ENCODE peak calls at places on chromosomes 12 and 14, in nine cellular contexts. C is esophagus muscularis mucosa, T is heart right ventricle, J is upper lobe of left lung, W is neural progenitor cell, P is transverse colon, O is GM23338, S is sigmoid colon, A is left lung. Z is an unnamed sample.

GRCh38 chr12:4506870-4507269 is 31.8 kb upstream of the RAD51AP1 start:
- DNase-seq in C (no peak), T (no peak), J (no peak), W (no peak), P (no peak), O (no peak), S (no peak), A (no peak), Z (peak; percentile 60)

GRCh38 chr14:76267322-76268012 is 108.5 kb upstream of the ESRRB start:
- DNase-seq in C (no peak), T (peak; percentile 55), J (peak; percentile 56), W (peak; percentile 42), P (peak; percentile 13), O (peak; percentile 80), S (peak; percentile 69), A (peak; percentile 85), Z (no peak)

GRCh38 chr12:51592034-51592705 is 1.1 kb downstream of the SCN8A start:
- DNase-seq in C (no peak), T (no peak), J (no peak), W (peak; percentile 23), P (no peak), O (peak; percentile 65), S (no peak), A (no peak), Z (no peak)

GRCh38 chr12:2074792-2075191 is 22.0 kb downstream of the CACNA1C start:
- DNase-seq in C (no peak), T (no peak), J (no peak), W (no peak), P (no peak), O (no peak), S (no peak), A (no peak), Z (no peak)

GRCh38 chr12:132986885-132987225 is 688 bp downstream of the ZNF26 start:
- DNase-seq in C (no peak), T (no peak), J (no peak), W (peak; percentile 11), P (no peak), O (peak; percentile 18), S (no peak), A (no peak), Z (no peak)

GRCh38 chr12:45446013-45446412 is 230.1 kb downstream of the ANO6 start:
- DNase-seq in C (peak; percentile 39), T (no peak), J (no peak), W (no peak), P (no peak), O (no peak), S (no peak), A (no peak), Z (no peak)

GRCh38 chr12:49979791-49980190 is 7.0 kb downstream of the AQP6 start:
- DNase-seq in C (no peak), T (no peak), J (no peak), W (no peak), P (no peak), O (no peak), S (no peak), A (no peak), Z (no peak)

GRCh38 chr12:120544691-120545090 is 10.5 kb downstream of the RNF10 start:
- DNase-seq in C (no peak), T (no peak), J (no peak), W (no peak), P (no peak), O (no peak), S (no peak), A (no peak), Z (no peak)

GRCh38 chr14:45120109-45120508 is 14.2 kb downstream of the FKBP3 start:
- DNase-seq in C (no peak), T (no peak), J (no peak), W (no peak), P (no peak), O (no peak), S (no peak), A (no peak), Z (no peak)

GRCh38 chr14:42011221-42011620 is 404.5 kb downstream of the LRFN5 start:
- DNase-seq in C (no peak), T (no peak), J (no peak), W (no peak), P (no peak), O (no peak), S (no peak), A (no peak), Z (peak; percentile 3)

GRCh38 chr14:77800814-77801213 is 905 bp downstream of the ADCK1 start:
- DNase-seq in C (no peak), T (no peak), J (no peak), W (no peak), P (no peak), O (no peak), S (no peak), A (no peak), Z (no peak)

GRCh38 chr14:77808250-77808649 is 8.3 kb downstream of the ADCK1 start:
- DNase-seq in C (no peak), T (no peak), J (no peak), W (no peak), P (no peak), O (no peak), S (no peak), A (no peak), Z (no peak)

GRCh38 chr14:77809011-77809410 is 9.1 kb downstream of the ADCK1 start:
- DNase-seq in C (no peak), T (no peak), J (no peak), W (no peak), P (no peak), O (no peak), S (no peak), A (no peak), Z (no peak)

GRCh38 chr14:77805703-77806102 is 5.8 kb downstream of the ADCK1 start:
- DNase-seq in C (no peak), T (no peak), J (no peak), W (no peak), P (no peak), O (no peak), S (no peak), A (no peak), Z (no peak)

DNA sequence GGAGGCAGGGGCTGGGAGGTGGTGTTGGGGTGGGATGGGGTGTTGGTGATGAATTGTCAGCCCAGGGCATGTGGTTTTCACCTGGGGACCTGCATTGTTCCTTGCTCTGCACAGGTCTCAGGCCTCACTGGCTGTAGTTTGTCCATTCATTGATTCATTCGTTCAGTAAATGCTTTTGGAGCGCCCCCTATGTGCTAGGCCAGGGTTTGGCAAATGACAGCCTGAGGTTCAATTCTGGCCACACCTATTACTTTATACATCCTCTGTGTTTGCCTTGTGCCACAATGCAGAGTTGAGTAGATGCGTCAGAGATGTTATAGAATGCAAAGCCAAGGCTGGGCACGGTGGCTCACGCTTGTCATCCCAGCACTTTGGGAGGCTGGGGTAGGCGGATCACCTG is 4.7 kb downstream of the ADCK1 start:
- DNase-seq in C (no peak), T (no peak), J (no peak), W (peak; percentile 71), P (peak; percentile 31), O (peak; percentile 84), S (no peak), A (no peak), Z (no peak)
- TF ChIP-seq CTCF in C (no peak), T (no peak), J (no peak), W (peak; percentile 72), P (peak; percentile 27), O (peak; percentile 82), S (no peak), A (no peak), Z (peak; percentile 62)

GRCh38 chr12:31301311-31301710 is 24.6 kb downstream of the SINHCAF start:
- DNase-seq in C (no peak), T (no peak), J (no peak), W (no peak), P (no peak), O (no peak), S (no peak), A (no peak), Z (no peak)
- H3K36me3 ChIP-seq in C (peaks cover 25% of the 10 kb centered on the region), T (peaks cover 27% of the 10 kb centered on the region), J (peaks cover 4% of the 10 kb centered on the region), W (peaks cover 47% of the 10 kb centered on the region), P (peaks cover 8% of the 10 kb centered on the region), O (peaks cover 61% of the 10 kb centered on the region), S (no peaks in the 10 kb centered on the region), A (no peaks in the 10 kb centered on the region), Z (peaks cover 11% of the 10 kb centered on the region)

DNA sequence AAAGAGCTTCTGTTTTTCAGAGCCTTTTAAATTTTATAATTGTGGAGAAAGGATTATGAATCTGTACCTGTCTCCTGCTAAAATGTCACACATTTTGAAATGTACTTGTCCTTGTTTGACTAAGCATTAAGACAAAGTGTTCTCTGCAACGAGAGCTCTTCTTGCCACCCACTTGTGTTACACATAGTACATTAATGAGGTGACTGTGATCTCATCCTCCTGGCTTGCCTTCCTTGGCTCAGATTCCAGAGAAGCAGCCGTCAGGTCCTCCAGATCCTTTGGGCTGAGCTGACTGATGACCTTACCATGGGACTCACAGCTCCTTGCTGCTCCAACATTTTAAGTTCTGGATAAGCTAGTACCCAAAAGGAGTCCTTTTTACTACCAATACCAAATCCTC is 81.4 kb downstream of the BBS10 start:
- DNase-seq in C (no peak), T (peak; percentile 36), J (peak; percentile 90), W (no peak), P (no peak), O (no peak), S (peak; percentile 68), A (no peak), Z (no peak)
- H3K4me3 ChIP-seq in C (no peak overlapping the region), T (no peak overlapping the region), J (no peak overlapping the region), W (no peak overlapping the region), P (no peak overlapping the region), O (no peak overlapping the region), S (no peak overlapping the region), A (no peak overlapping the region), Z (no peak overlapping the region)

DNA sequence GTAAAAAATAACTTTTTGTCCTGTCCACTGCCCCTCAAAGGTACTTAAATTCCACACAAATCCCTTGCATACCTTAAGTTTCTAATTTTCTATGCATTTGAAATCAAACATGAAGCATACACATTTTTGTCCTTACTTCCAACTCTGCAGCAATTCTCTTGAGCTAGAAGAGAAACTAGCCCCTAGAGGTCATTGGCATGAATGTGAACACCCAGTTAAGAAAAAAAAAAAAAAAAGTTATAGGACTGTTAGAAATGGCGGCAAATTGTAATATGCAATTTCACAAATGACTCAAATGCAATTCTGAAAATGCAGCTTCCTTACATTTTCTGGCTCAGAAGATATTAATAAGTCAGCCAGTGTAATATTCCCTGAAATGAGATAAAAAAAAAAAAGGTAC is 4.6 kb upstream of the ESR2 start:
- DNase-seq in C (no peak), T (no peak), J (no peak), W (no peak), P (no peak), O (peak; percentile 33), S (no peak), A (no peak), Z (no peak)
- TF ChIP-seq CTCF in C (no peak), T (no peak), J (no peak), W (no peak), P (no peak), O (no peak), S (no peak), A (no peak), Z (peak; percentile 12)

DNA sequence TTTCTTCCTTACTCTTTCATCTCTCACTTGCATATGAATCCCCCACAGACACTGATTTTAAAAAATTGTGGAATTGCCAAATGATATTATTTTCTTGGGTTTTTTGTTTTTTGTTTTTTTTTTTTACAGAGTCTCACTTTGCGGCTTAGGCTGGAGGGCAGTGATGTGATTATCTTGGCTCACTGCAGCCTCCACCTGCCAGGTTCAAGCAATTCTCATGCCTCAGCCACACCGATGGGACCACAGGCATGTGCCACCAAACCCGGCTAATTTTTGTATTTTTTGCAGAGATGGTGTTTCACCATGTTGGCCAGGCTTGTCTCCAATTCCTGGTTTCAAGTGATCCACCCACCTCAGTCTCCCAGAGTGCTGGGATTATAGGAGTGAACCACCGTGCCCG is 68.2 kb downstream of the BCAT1 start:
- DNase-seq in C (no peak), T (no peak), J (no peak), W (no peak), P (no peak), O (no peak), S (no peak), A (no peak), Z (no peak)
- H3K36me3 ChIP-seq in C (no peaks in the 10 kb centered on the region), T (no peaks in the 10 kb centered on the region), J (no peaks in the 10 kb centered on the region), W (peaks cover 26% of the 10 kb centered on the region), P (no peaks in the 10 kb centered on the region), O (peaks cover 10% of the 10 kb centered on the region), S (no peaks in the 10 kb centered on the region), A (no peaks in the 10 kb centered on the region), Z (no peaks in the 10 kb centered on the region)

Z was measured in GM06990.